ENCODE peak calls at places on chromosomes 3 and 15, in nine cellular contexts. One of them, this sample, is unnamed.

GRCh38 chr3:46400846-46401245 is 6.0 kb downstream of the CCR5AS start:
- DNase-seq in activated naive CD8-positive, alpha-beta T cell treated with anti-CD3 and anti-CD28 coated beads for 36 hours: no peak
- DNase-seq in activated T-cell treated with anti-CD3 and anti-CD28 coated beads, Interleukin-2, amount 50 U/mL, for 4 hours: no peak
- DNase-seq in colonic mucosa: no peak
- DNase-seq in Panc1: no peak
- DNase-seq in stimulated activated CD4-positive, alpha-beta T cell treated with anti-CD3 and anti-CD28 coated beads, Interleukin-4, amount 100 ng/mL, for 48 hours: no peak
- DNase-seq in skeletal muscle cell: no peak
- DNase-seq in H9: no peak
- DNase-seq in NCI-H1105 treated with DMSO at 0.1 percent for 48 hours: no peak
- DNase-seq in this sample: no peak

GRCh38 chr15:68610825-68611224 is 32.0 kb downstream of the CORO2B start:
- DNase-seq in activated naive CD8-positive, alpha-beta T cell treated with anti-CD3 and anti-CD28 coated beads for 36 hours: no peak
- DNase-seq in activated T-cell treated with anti-CD3 and anti-CD28 coated beads, Interleukin-2, amount 50 U/mL, for 4 hours: no peak
- DNase-seq in colonic mucosa: no peak
- DNase-seq in Panc1: no peak
- DNase-seq in stimulated activated CD4-positive, alpha-beta T cell treated with anti-CD3 and anti-CD28 coated beads, Interleukin-4, amount 100 ng/mL, for 48 hours: no peak
- DNase-seq in skeletal muscle cell: peak; percentile 78
- DNase-seq in H9: no peak
- DNase-seq in NCI-H1105 treated with DMSO at 0.1 percent for 48 hours: no peak
- DNase-seq in this sample: no peak

GRCh38 chr3:129597792-129598381 is 8.6 kb downstream of the PLXND1 start:
- DNase-seq in activated naive CD8-positive, alpha-beta T cell treated with anti-CD3 and anti-CD28 coated beads for 36 hours: no peak
- DNase-seq in activated T-cell treated with anti-CD3 and anti-CD28 coated beads, Interleukin-2, amount 50 U/mL, for 4 hours: no peak
- DNase-seq in colonic mucosa: no peak
- DNase-seq in Panc1: no peak
- DNase-seq in stimulated activated CD4-positive, alpha-beta T cell treated with anti-CD3 and anti-CD28 coated beads, Interleukin-4, amount 100 ng/mL, for 48 hours: no peak
- DNase-seq in skeletal muscle cell: no peak
- DNase-seq in H9: peak; percentile 66
- DNase-seq in NCI-H1105 treated with DMSO at 0.1 percent for 48 hours: no peak
- DNase-seq in this sample: peak; percentile 33

GRCh38 chr15:90711842-90712241 is 5.3 kb upstream of the BLM start:
- DNase-seq in activated naive CD8-positive, alpha-beta T cell treated with anti-CD3 and anti-CD28 coated beads for 36 hours: no peak
- DNase-seq in activated T-cell treated with anti-CD3 and anti-CD28 coated beads, Interleukin-2, amount 50 U/mL, for 4 hours: no peak
- DNase-seq in colonic mucosa: no peak
- DNase-seq in Panc1: no peak
- DNase-seq in stimulated activated CD4-positive, alpha-beta T cell treated with anti-CD3 and anti-CD28 coated beads, Interleukin-4, amount 100 ng/mL, for 48 hours: no peak
- DNase-seq in skeletal muscle cell: no peak
- DNase-seq in H9: no peak
- DNase-seq in NCI-H1105 treated with DMSO at 0.1 percent for 48 hours: no peak
- DNase-seq in this sample: no peak

GRCh38 chr3:159732172-159733111 is 256.2 kb upstream of the IL12A start:
- DNase-seq in activated naive CD8-positive, alpha-beta T cell treated with anti-CD3 and anti-CD28 coated beads for 36 hours: no peak
- DNase-seq in activated T-cell treated with anti-CD3 and anti-CD28 coated beads, Interleukin-2, amount 50 U/mL, for 4 hours: no peak
- DNase-seq in colonic mucosa: no peak
- DNase-seq in Panc1: no peak
- DNase-seq in stimulated activated CD4-positive, alpha-beta T cell treated with anti-CD3 and anti-CD28 coated beads, Interleukin-4, amount 100 ng/mL, for 48 hours: no peak
- DNase-seq in skeletal muscle cell: peak; percentile 64
- DNase-seq in H9: peak; percentile 76
- DNase-seq in NCI-H1105 treated with DMSO at 0.1 percent for 48 hours: no peak
- DNase-seq in this sample: no peak

GRCh38 chr3:119019767-119020518 is 14.7 kb downstream of the IGSF11 start:
- DNase-seq in activated naive CD8-positive, alpha-beta T cell treated with anti-CD3 and anti-CD28 coated beads for 36 hours: no peak
- DNase-seq in activated T-cell treated with anti-CD3 and anti-CD28 coated beads, Interleukin-2, amount 50 U/mL, for 4 hours: no peak
- DNase-seq in colonic mucosa: no peak
- DNase-seq in Panc1: no peak
- DNase-seq in stimulated activated CD4-positive, alpha-beta T cell treated with anti-CD3 and anti-CD28 coated beads, Interleukin-4, amount 100 ng/mL, for 48 hours: no peak
- DNase-seq in skeletal muscle cell: no peak
- DNase-seq in H9: no peak
- DNase-seq in NCI-H1105 treated with DMSO at 0.1 percent for 48 hours: no peak
- DNase-seq in this sample: peak; percentile 24

GRCh38 chr15:28184166-28184565 is 85.1 kb upstream of the OCA2 start:
- DNase-seq in activated naive CD8-positive, alpha-beta T cell treated with anti-CD3 and anti-CD28 coated beads for 36 hours: no peak
- DNase-seq in activated T-cell treated with anti-CD3 and anti-CD28 coated beads, Interleukin-2, amount 50 U/mL, for 4 hours: no peak
- DNase-seq in colonic mucosa: no peak
- DNase-seq in Panc1: no peak
- DNase-seq in stimulated activated CD4-positive, alpha-beta T cell treated with anti-CD3 and anti-CD28 coated beads, Interleukin-4, amount 100 ng/mL, for 48 hours: no peak
- DNase-seq in skeletal muscle cell: no peak
- DNase-seq in H9: no peak
- DNase-seq in NCI-H1105 treated with DMSO at 0.1 percent for 48 hours: no peak
- DNase-seq in this sample: no peak

GRCh38 chr15:73599934-73600333 is 33.3 kb downstream of the NPTN start:
- DNase-seq in activated naive CD8-positive, alpha-beta T cell treated with anti-CD3 and anti-CD28 coated beads for 36 hours: no peak
- DNase-seq in activated T-cell treated with anti-CD3 and anti-CD28 coated beads, Interleukin-2, amount 50 U/mL, for 4 hours: no peak
- DNase-seq in colonic mucosa: no peak
- DNase-seq in Panc1: peak; percentile 60
- DNase-seq in stimulated activated CD4-positive, alpha-beta T cell treated with anti-CD3 and anti-CD28 coated beads, Interleukin-4, amount 100 ng/mL, for 48 hours: no peak
- DNase-seq in skeletal muscle cell: no peak
- DNase-seq in H9: no peak
- DNase-seq in NCI-H1105 treated with DMSO at 0.1 percent for 48 hours: no peak
- DNase-seq in this sample: no peak

GRCh38 chr3:132637590-132637989 is 22.0 kb downstream of the ACAD11 start:
- DNase-seq in activated naive CD8-positive, alpha-beta T cell treated with anti-CD3 and anti-CD28 coated beads for 36 hours: no peak
- DNase-seq in activated T-cell treated with anti-CD3 and anti-CD28 coated beads, Interleukin-2, amount 50 U/mL, for 4 hours: no peak
- DNase-seq in colonic mucosa: no peak
- DNase-seq in Panc1: no peak
- DNase-seq in stimulated activated CD4-positive, alpha-beta T cell treated with anti-CD3 and anti-CD28 coated beads, Interleukin-4, amount 100 ng/mL, for 48 hours: no peak
- DNase-seq in skeletal muscle cell: no peak
- DNase-seq in H9: no peak
- DNase-seq in NCI-H1105 treated with DMSO at 0.1 percent for 48 hours: no peak
- DNase-seq in this sample: no peak

GRCh38 chr3:30858894-30859389 is 35.5 kb downstream of the GADL1 start:
- DNase-seq in activated naive CD8-positive, alpha-beta T cell treated with anti-CD3 and anti-CD28 coated beads for 36 hours: no peak
- DNase-seq in activated T-cell treated with anti-CD3 and anti-CD28 coated beads, Interleukin-2, amount 50 U/mL, for 4 hours: no peak
- DNase-seq in colonic mucosa: no peak
- DNase-seq in Panc1: no peak
- DNase-seq in stimulated activated CD4-positive, alpha-beta T cell treated with anti-CD3 and anti-CD28 coated beads, Interleukin-4, amount 100 ng/mL, for 48 hours: no peak
- DNase-seq in skeletal muscle cell: no peak
- DNase-seq in H9: no peak
- DNase-seq in NCI-H1105 treated with DMSO at 0.1 percent for 48 hours: no peak
- DNase-seq in this sample: no peak

GRCh38 chr15:67050522-67051087 is 14.8 kb upstream of the SMAD3 start:
- DNase-seq in activated naive CD8-positive, alpha-beta T cell treated with anti-CD3 and anti-CD28 coated beads for 36 hours: no peak
- DNase-seq in activated T-cell treated with anti-CD3 and anti-CD28 coated beads, Interleukin-2, amount 50 U/mL, for 4 hours: no peak
- DNase-seq in colonic mucosa: no peak
- DNase-seq in Panc1: no peak
- DNase-seq in stimulated activated CD4-positive, alpha-beta T cell treated with anti-CD3 and anti-CD28 coated beads, Interleukin-4, amount 100 ng/mL, for 48 hours: no peak
- DNase-seq in skeletal muscle cell: no peak
- DNase-seq in H9: no peak
- DNase-seq in NCI-H1105 treated with DMSO at 0.1 percent for 48 hours: no peak
- DNase-seq in this sample: no peak

GRCh38 chr3:115986555-115987207 is 363.4 kb downstream of the GAP43 start:
- DNase-seq in activated naive CD8-positive, alpha-beta T cell treated with anti-CD3 and anti-CD28 coated beads for 36 hours: no peak
- DNase-seq in activated T-cell treated with anti-CD3 and anti-CD28 coated beads, Interleukin-2, amount 50 U/mL, for 4 hours: no peak
- DNase-seq in colonic mucosa: no peak
- DNase-seq in Panc1: no peak
- DNase-seq in stimulated activated CD4-positive, alpha-beta T cell treated with anti-CD3 and anti-CD28 coated beads, Interleukin-4, amount 100 ng/mL, for 48 hours: no peak
- DNase-seq in skeletal muscle cell: no peak
- DNase-seq in H9: peak; percentile 58
- DNase-seq in NCI-H1105 treated with DMSO at 0.1 percent for 48 hours: peak; percentile 24
- DNase-seq in this sample: peak; percentile 72

GRCh38 chr15:51756482-51756881 is 5.1 kb downstream of the TMOD2 start:
- DNase-seq in activated naive CD8-positive, alpha-beta T cell treated with anti-CD3 and anti-CD28 coated beads for 36 hours: no peak
- DNase-seq in activated T-cell treated with anti-CD3 and anti-CD28 coated beads, Interleukin-2, amount 50 U/mL, for 4 hours: no peak
- DNase-seq in colonic mucosa: no peak
- DNase-seq in Panc1: no peak
- DNase-seq in stimulated activated CD4-positive, alpha-beta T cell treated with anti-CD3 and anti-CD28 coated beads, Interleukin-4, amount 100 ng/mL, for 48 hours: no peak
- DNase-seq in skeletal muscle cell: no peak
- DNase-seq in H9: no peak
- DNase-seq in NCI-H1105 treated with DMSO at 0.1 percent for 48 hours: no peak
- DNase-seq in this sample: no peak

GRCh38 chr3:24242012-24242698 is 252.5 kb downstream of the THRB start:
- DNase-seq in activated naive CD8-positive, alpha-beta T cell treated with anti-CD3 and anti-CD28 coated beads for 36 hours: no peak
- DNase-seq in activated T-cell treated with anti-CD3 and anti-CD28 coated beads, Interleukin-2, amount 50 U/mL, for 4 hours: no peak
- DNase-seq in colonic mucosa: no peak
- DNase-seq in Panc1: no peak
- DNase-seq in stimulated activated CD4-positive, alpha-beta T cell treated with anti-CD3 and anti-CD28 coated beads, Interleukin-4, amount 100 ng/mL, for 48 hours: no peak
- DNase-seq in skeletal muscle cell: peak; percentile 41
- DNase-seq in H9: no peak
- DNase-seq in NCI-H1105 treated with DMSO at 0.1 percent for 48 hours: peak; percentile 59
- DNase-seq in this sample: peak; percentile 5

GRCh38 chr3:186070996-186071395 is 37.9 kb downstream of the ETV5 start:
- DNase-seq in activated naive CD8-positive, alpha-beta T cell treated with anti-CD3 and anti-CD28 coated beads for 36 hours: no peak
- DNase-seq in activated T-cell treated with anti-CD3 and anti-CD28 coated beads, Interleukin-2, amount 50 U/mL, for 4 hours: no peak
- DNase-seq in colonic mucosa: no peak
- DNase-seq in Panc1: no peak
- DNase-seq in stimulated activated CD4-positive, alpha-beta T cell treated with anti-CD3 and anti-CD28 coated beads, Interleukin-4, amount 100 ng/mL, for 48 hours: no peak
- DNase-seq in skeletal muscle cell: no peak
- DNase-seq in H9: no peak
- DNase-seq in NCI-H1105 treated with DMSO at 0.1 percent for 48 hours: no peak
- DNase-seq in this sample: no peak

GRCh38 chr3:107997666-107998065 is 93.2 kb downstream of the CD47 start:
- DNase-seq in activated naive CD8-positive, alpha-beta T cell treated with anti-CD3 and anti-CD28 coated beads for 36 hours: no peak
- DNase-seq in activated T-cell treated with anti-CD3 and anti-CD28 coated beads, Interleukin-2, amount 50 U/mL, for 4 hours: no peak
- DNase-seq in colonic mucosa: no peak
- DNase-seq in Panc1: no peak
- DNase-seq in stimulated activated CD4-positive, alpha-beta T cell treated with anti-CD3 and anti-CD28 coated beads, Interleukin-4, amount 100 ng/mL, for 48 hours: no peak
- DNase-seq in skeletal muscle cell: no peak
- DNase-seq in H9: no peak
- DNase-seq in NCI-H1105 treated with DMSO at 0.1 percent for 48 hours: no peak
- DNase-seq in this sample: peak; percentile 94

This sample was measured in NCI-H2171 treated with DMSO at 0.1 percent for 48 hours.